ENCODE peak calls at places on chromosomes 7 and 10, in four cellular contexts. H is A549, O is HepG2, P is sigmoid colon. E is an unnamed sample.
A peak's percentile ranks its signal among the peaks of the same experiment; 100 is the strongest.

GRCh38 chr7:75072978-75073282 is 672 bp downstream of the RCC1L start:
- DNase-seq in O (peak; percentile 10), H (peak; percentile 40), P (no peak), E (no peak)

GRCh38 chr10:125611216-125611615 is 71.7 kb downstream of the TEX36 start:
- DNase-seq in O (no peak), H (no peak), P (no peak), E (no peak)

GRCh38 chr7:47991741-47992311 is 12.4 kb upstream of the HUS1 start:
- DNase-seq in P (peak; percentile 91), H (peak; percentile 52), O (peak; percentile 63), E (peak; percentile 52)

GRCh38 chr10:81213360-81213759 is 661.6 kb upstream of the NRG3 start:
- DNase-seq in H (no peak), O (no peak), P (no peak), E (no peak)

GRCh38 chr7:105439174-105439893 is 50.6 kb upstream of the SRPK2 start:
- DNase-seq in P (no peak), H (peak; percentile 30), O (peak; percentile 30), E (no peak)

GRCh38 chr7:47227762-47228177 is 354.1 kb downstream of the TNS3 start:
- DNase-seq in H (peak; percentile 38), P (no peak), O (no peak), E (no peak)

GRCh38 chr7:95684037-95684436 is 87.7 kb upstream of the PDK4 start:
- DNase-seq in H (peak; percentile 18), O (peak; percentile 21), P (no peak), E (no peak)

GRCh38 chr7:100670074-100670473 is 3.5 kb upstream of the GNB2 start:
- DNase-seq in O (no peak), P (no peak), H (no peak), E (no peak)

GRCh38 chr7:34575006-34575405 is 83.0 kb upstream of the NPSR1 start:
- DNase-seq in P (no peak), O (no peak), H (no peak), E (no peak)

GRCh38 chr10:69446650-69447151 is 4.6 kb upstream of the TSPAN15 start:
- DNase-seq in H (peak; percentile 72), P (peak; percentile 42), O (peak; percentile 81), E (no peak)

GRCh38 chr10:117537436-117537903 is 5.1 kb upstream of the EMX2 start:
- DNase-seq in O (no peak), H (peak; percentile 50), P (no peak), E (peak; percentile 80)

GRCh38 chr10:52092390-52092789 is 221.7 kb upstream of the DKK1 start:
- DNase-seq in O (no peak), P (no peak), H (no peak), E (no peak)

GRCh38 chr10:47237316-47238260 is 62.4 kb upstream of the GDF10 start:
- DNase-seq in H (no peak), O (no peak), P (no peak), E (no peak)

GRCh38 chr7:35036361-35037171 is 719 bp downstream of the DPY19L1 start:
- DNase-seq in O (peak; percentile 46), H (peak; percentile 51), P (peak; percentile 77), E (peak; percentile 51)

GRCh38 chr10:44864637-44865288 is 46.4 kb upstream of the TMEM72 start:
- DNase-seq in O (peak; percentile 57), P (peak; percentile 94), H (peak; percentile 84), E (peak; percentile 88)

GRCh38 chr10:73644015-73644743 is 2.9 kb upstream of the MYOZ1 start:
- DNase-seq in H (peak; percentile 81), P (peak; percentile 78), O (peak; percentile 50), E (peak; percentile 53)

GRCh38 chr10:94343159-94343558 is 19.6 kb downstream of the NOC3L start:
- DNase-seq in H (no peak), O (no peak), P (no peak), E (no peak)

GRCh38 chr7:45146531-45147379 is 10.8 kb upstream of the RAMP3 start:
- DNase-seq in H (no peak), P (peak; percentile 64), O (no peak), E (no peak)

GRCh38 chr7:41189866-41190265 is 513.0 kb downstream of the INHBA start:
- DNase-seq in O (no peak), H (peak; percentile 29), P (no peak), E (no peak)

GRCh38 chr10:600876-601275 is 88.6 kb downstream of the DIP2C start:
- DNase-seq in P (no peak), H (no peak), O (no peak), E (no peak)

GRCh38 chr10:119428789-119429188 is 113.7 kb downstream of the RGS10 start:
- DNase-seq in P (no peak), H (no peak), O (no peak), E (peak; percentile 60)

GRCh38 chr10:83012866-83013265 is 1126.4 kb upstream of the GHITM start:
- DNase-seq in O (no peak), P (no peak), H (no peak), E (no peak)

GRCh38 chr10:92834981-92835380 is 13.3 kb upstream of the EXOC6 start:
- DNase-seq in P (no peak), H (no peak), O (no peak), E (no peak)

GRCh38 chr7:25025218-25025671 is 45.3 kb upstream of the OSBPL3 start:
- DNase-seq in P (no peak), O (peak; percentile 96), H (no peak), E (no peak)

GRCh38 chr7:151085691-151086620 is at the start of gene AGAP3:
- DNase-seq in H (peak; percentile 79), P (peak; percentile 94), O (peak; percentile 75), E (peak; percentile 87)

GRCh38 chr7:48083114-48083830 is 5.8 kb upstream of the UPP1 start:
- DNase-seq in P (no peak), O (no peak), H (no peak), E (no peak)

GRCh38 chr10:78892383-78893191 is 176.2 kb upstream of the ZMIZ1 start:
- DNase-seq in H (no peak), O (no peak), P (no peak), E (no peak)

GRCh38 chr10:78886129-78886528 is 182.6 kb upstream of the ZMIZ1 start:
- DNase-seq in O (no peak), P (no peak), H (no peak), E (no peak)

GRCh38 chr10:78890506-78890905 is 178.3 kb upstream of the ZMIZ1 start:
- DNase-seq in H (no peak), O (no peak), P (no peak), E (no peak)

GRCh38 chr10:78891741-78892140 is 177.0 kb upstream of the ZMIZ1 start:
- DNase-seq in O (no peak), H (no peak), P (no peak), E (no peak)

GRCh38 chr10:78889536-78890063 is 179.2 kb upstream of the ZMIZ1 start:
- DNase-seq in H (no peak), P (no peak), O (no peak), E (no peak)
- TF ChIP-seq EP300 in H (no peak), P (no peak), O (no peak), E (no peak)

DNA sequence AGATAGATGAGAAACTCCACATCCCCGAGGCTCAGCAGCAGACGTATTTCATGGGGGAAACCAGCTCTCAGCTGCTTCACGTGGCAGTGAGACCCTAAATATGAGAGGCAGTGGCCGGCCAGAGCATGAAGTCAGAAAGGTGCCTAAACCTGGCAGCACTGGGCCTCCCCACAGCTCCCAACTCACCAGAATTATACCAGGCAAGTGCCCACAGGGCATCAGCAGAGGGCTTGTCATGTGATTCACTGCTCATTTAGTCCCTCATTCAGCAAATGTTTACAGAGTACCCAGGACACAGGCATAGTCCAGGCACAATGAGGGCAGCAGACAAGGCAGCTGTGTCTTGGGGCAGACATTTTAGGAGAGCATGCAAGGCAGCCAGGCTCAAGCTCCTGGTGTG is 212.6 kb downstream of the PTPRN2 start:
- DNase-seq in P (peak; percentile 35), H (no peak), O (no peak), E (no peak)
- H3K9me3 ChIP-seq in P (no peaks in the 10 kb centered on the region), H (no peaks in the 10 kb centered on the region), O (no peaks in the 10 kb centered on the region), E (no peaks in the 10 kb centered on the region)

DNA sequence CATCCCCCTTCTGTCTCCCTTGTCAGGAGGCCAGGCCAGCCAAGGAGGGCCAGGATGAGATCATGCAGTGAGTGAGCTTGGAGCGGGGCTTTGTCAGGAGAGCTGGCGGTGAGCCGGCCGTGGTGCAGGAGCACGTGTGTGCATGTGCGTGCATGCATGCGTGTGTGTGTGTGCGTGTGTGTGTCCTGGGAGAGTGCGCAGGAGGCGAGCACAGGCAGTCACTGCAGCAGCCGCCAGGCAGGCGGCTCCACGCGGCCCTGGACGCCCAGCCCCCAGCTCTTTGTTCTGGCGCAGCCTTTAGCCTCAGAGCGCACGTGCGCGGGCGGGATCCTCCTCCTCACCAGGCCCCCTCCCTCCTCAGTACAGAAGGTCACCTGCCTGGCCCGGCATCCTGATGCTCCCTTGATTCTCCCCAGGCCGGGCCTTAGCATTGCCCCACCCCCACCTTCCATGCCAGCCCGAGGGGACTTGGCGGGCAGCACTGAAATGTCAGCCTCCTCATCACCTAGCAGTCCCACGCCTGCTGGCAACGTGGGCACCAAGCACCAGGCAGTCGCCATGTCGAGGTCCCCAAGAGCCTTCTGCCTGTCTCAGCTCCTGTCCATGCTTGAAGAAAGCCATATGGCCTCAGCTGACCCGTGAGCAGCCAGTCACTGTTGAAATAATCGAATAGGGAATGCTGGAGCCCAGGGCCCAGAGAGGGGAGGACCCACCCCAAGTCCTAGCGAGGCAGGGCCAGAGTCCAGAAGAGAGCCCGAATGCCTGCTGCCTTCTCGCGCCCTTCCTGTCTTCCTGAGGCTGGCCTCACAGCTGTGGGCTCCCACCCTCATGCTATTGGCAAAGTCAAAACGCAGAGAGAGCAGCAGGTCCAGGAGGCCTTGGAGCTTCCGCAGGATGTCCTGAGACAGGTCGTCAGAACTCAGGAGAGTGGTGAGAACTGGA is 125.9 kb upstream of the PPIF start:
- DNase-seq in H (no peak), O (no peak), P (peak; percentile 95), E (peak; percentile 98)
- TF ChIP-seq EP300 in H (no peak), O (no peak), P (peak; percentile 52), E (no peak)

DNA sequence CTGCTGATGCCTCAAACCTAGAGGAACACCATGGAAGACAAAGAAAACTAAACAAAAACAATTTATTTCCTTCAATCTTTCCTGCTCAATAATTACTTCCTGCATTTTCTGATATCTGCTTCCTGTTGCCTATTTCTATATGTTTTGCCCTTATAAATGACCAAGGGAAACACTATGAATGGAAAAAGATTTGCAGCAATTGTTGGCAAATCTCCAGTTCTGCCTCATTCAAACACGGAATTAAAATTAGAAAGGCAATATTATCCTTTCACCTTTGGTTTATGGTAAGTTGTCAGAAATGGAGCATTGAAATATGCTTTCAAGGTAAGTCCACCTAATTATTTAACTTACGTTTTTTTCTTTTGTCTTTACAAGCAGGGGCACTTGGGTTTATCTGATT is 552.2 kb upstream of the ANKRD30A start:
- DNase-seq in H (no peak), P (no peak), O (no peak), E (no peak)
- H3K9me3 ChIP-seq in H (peaks cover 9% of the 10 kb centered on the region), P (no peaks in the 10 kb centered on the region), O (no peaks in the 10 kb centered on the region), E (no peaks in the 10 kb centered on the region)